ENCODE peak calls at places on chromosomes 2 and 18, in six cellular contexts. F is B cell, U is LoVo, V is posterior cingulate gyrus, X is glutamatergic neuron, W is SW480. S is an unnamed sample.

GRCh38 chr18:79855147-79855910 is 57.6 kb downstream of the KCNG2 start:
- DNase-seq in F (peak; percentile 81), W (no peak), X (no peak), V (no peak), U (no peak), S (no peak)

GRCh38 chr2:174035981-174036742 is 71.0 kb upstream of the SP3 start:
- DNase-seq in V (no peak), X (no peak), F (no peak), U (no peak), W (no peak), S (no peak)

GRCh38 chr2:13010283-13010682 is 293.5 kb downstream of the TRIB2 start:
- DNase-seq in X (no peak), W (no peak), F (no peak), V (no peak), U (no peak), S (no peak)

GRCh38 chr18:66993492-66993891 is 389.6 kb upstream of the CDH19 start:
- DNase-seq in F (no peak), W (peak; percentile 31), X (no peak), U (peak; percentile 23), V (no peak), S (no peak)

GRCh38 chr2:191869178-191869577 is 22.3 kb upstream of the CAVIN2 start:
- DNase-seq in U (peak; percentile 42), X (peak; percentile 81), W (no peak), V (peak; percentile 54), F (no peak), S (peak; percentile 29)

GRCh38 chr2:237818066-237818473 is 19.5 kb downstream of the RBM44 start:
- DNase-seq in F (no peak), U (no peak), V (no peak), W (no peak), X (no peak), S (no peak)

GRCh38 chr2:238467772-238468171 is 41.0 kb downstream of the ASB1 start:
- DNase-seq in W (no peak), X (no peak), F (no peak), V (no peak), U (no peak), S (no peak)

GRCh38 chr2:4862031-4862430 is 830.2 kb upstream of the SOX11 start:
- DNase-seq in X (no peak), V (no peak), F (no peak), W (no peak), U (no peak), S (no peak)

GRCh38 chr2:203804766-203805484 is 62.6 kb upstream of the CTLA4 start:
- DNase-seq in U (no peak), W (no peak), F (no peak), X (no peak), V (no peak), S (no peak)

GRCh38 chr2:102107741-102108070 is 34.8 kb upstream of the IL1R1 start:
- DNase-seq in X (no peak), V (no peak), U (peak; percentile 16), F (no peak), W (no peak), S (no peak)

GRCh38 chr2:204078003-204078698 is 141.6 kb downstream of the ICOS start:
- DNase-seq in F (no peak), W (no peak), V (no peak), X (no peak), U (no peak), S (no peak)

GRCh38 chr2:25920326-25920725 is 42.0 kb upstream of the ASXL2 start:
- DNase-seq in W (no peak), V (no peak), F (no peak), X (no peak), U (no peak), S (no peak)

GRCh38 chr18:54359233-54359632 is 1.5 kb downstream of the C18orf54 start:
- DNase-seq in V (no peak), F (no peak), X (no peak), U (no peak), W (no peak), S (no peak)

GRCh38 chr18:57748770-57749603 is 54.1 kb downstream of the ATP8B1 start:
- DNase-seq in X (no peak), F (peak; percentile 27), U (peak; percentile 61), W (peak; percentile 48), V (no peak), S (no peak)

GRCh38 chr2:237604960-237605359 is 14.4 kb upstream of the RAB17 start:
- DNase-seq in W (peak; percentile 17), X (no peak), F (no peak), V (no peak), U (no peak), S (no peak)

GRCh38 chr2:45992021-45992745 is 305.0 kb upstream of the EPAS1 start:
- DNase-seq in W (peak; percentile 42), V (no peak), U (peak; percentile 91), X (no peak), F (no peak), S (no peak)

GRCh38 chr2:163717993-163718680 is 17.7 kb downstream of the FIGN start:
- DNase-seq in X (no peak), W (no peak), V (no peak), F (no peak), U (no peak), S (no peak)

GRCh38 chr2:219079417-219079816 is 18.7 kb upstream of the IHH start:
- DNase-seq in F (no peak), X (no peak), W (no peak), U (no peak), V (no peak), S (no peak)

GRCh38 chr2:128438091-128438490 is 119.4 kb upstream of the HS6ST1 start:
- DNase-seq in F (no peak), W (no peak), X (no peak), V (no peak), U (no peak), S (no peak)

GRCh38 chr2:149223472-149224062 is 106.8 kb upstream of the LYPD6 start:
- DNase-seq in U (no peak), X (no peak), F (no peak), V (no peak), W (no peak), S (no peak)

GRCh38 chr2:37180640-37181039 is 7.8 kb downstream of the SULT6B1 start:
- DNase-seq in X (no peak), U (no peak), W (no peak), V (no peak), F (no peak), S (no peak)

GRCh38 chr2:165698621-165698946 is 95.5 kb downstream of the GALNT3 start:
- DNase-seq in X (peak; percentile 18), F (peak; percentile 13), V (no peak), W (peak; percentile 61), U (peak; percentile 28), S (no peak)

GRCh38 chr2:208399201-208399600 is 7.4 kb upstream of the PTH2R start:
- DNase-seq in V (no peak), F (no peak), X (no peak), U (no peak), W (no peak), S (no peak)

GRCh38 chr18:1998121-1998520 is 573.2 kb downstream of the METTL4 start:
- DNase-seq in W (no peak), X (no peak), F (no peak), U (no peak), V (no peak), S (no peak)

GRCh38 chr2:229920011-229920781 is 1.6 kb downstream of the TRIP12 start:
- DNase-seq in W (no peak), F (no peak), V (no peak), U (no peak), X (no peak), S (no peak)

GRCh38 chr18:66439207-66439606 is 164.7 kb downstream of the CDH19 start:
- DNase-seq in V (no peak), U (no peak), W (no peak), F (no peak), X (no peak), S (no peak)